ENCODE peak calls at places on chromosomes 6 and 20, in five cellular contexts. X, D, M, E and W are unnamed samples.
A peak's percentile ranks its signal among the peaks of the same experiment; 100 is the strongest.

GRCh38 chr6:65623569-65623968 is 83.5 kb downstream of the EYS start:
- DNase-seq in X (no peak), E (no peak), M (no peak), D (no peak), W (no peak)

GRCh38 chr20:23205221-23205620 is 119.1 kb upstream of the CD93 start:
- DNase-seq in E (no peak), X (no peak), M (no peak), D (no peak), W (no peak)

GRCh38 chr6:54907316-54907715 is 60.7 kb downstream of the FAM83B start:
- DNase-seq in X (no peak), D (no peak), M (no peak), E (no peak), W (no peak)

GRCh38 chr6:34745277-34746103 is 11.8 kb upstream of the SNRPC start:
- DNase-seq in E (no peak), D (peak; percentile 72), M (no peak), X (peak; percentile 77), W (no peak)

GRCh38 chr6:166627039-166627874 is at the start of gene RPS6KA2:
- DNase-seq in E (peak; percentile 93), D (peak; percentile 89), M (peak; percentile 98), X (peak; percentile 99), W (peak; percentile 97)

GRCh38 chr6:10248378-10248843 is 166.5 kb downstream of the TFAP2A start:
- DNase-seq in M (no peak), X (no peak), D (no peak), E (no peak), W (no peak)

GRCh38 chr6:163672710-163673109 is 258.2 kb downstream of the QKI start:
- DNase-seq in X (peak; percentile 46), E (no peak), M (no peak), D (no peak), W (no peak)

GRCh38 chr20:23666189-23666588 is 22.6 kb downstream of the CST4 start:
- DNase-seq in X (no peak), D (no peak), M (no peak), E (no peak), W (no peak)

GRCh38 chr6:156851447-156851846 is 74.3 kb downstream of the ARID1B start:
- DNase-seq in M (no peak), E (no peak), X (no peak), D (no peak), W (no peak)

GRCh38 chr6:7479801-7480266 is 61.6 kb upstream of the DSP start:
- DNase-seq in E (no peak), D (no peak), M (no peak), X (no peak), W (no peak)

DNA sequence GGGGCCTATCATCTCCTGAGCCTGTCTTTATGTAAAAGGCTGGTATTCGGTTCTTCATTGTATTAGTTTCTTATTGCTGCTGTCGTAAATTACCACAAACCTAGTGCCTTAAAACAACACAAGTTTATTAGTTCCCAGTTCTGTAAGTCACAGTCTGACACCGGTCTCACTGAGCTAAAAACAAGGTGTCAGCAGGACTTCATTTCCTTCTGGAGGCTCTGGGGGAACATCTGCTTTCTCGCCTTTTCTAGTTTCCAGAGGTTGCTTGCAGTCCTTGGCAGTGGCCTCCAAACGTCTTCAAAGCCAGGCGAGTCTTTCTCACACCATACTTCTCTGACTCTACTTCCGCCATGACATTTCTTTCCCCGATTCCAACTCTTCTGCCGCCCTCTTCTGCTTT is 43.0 kb upstream of the ZFAND3 start:
- DNase-seq in X (no peak), D (no peak), E (no peak), M (no peak), W (no peak)
- H2AFZ ChIP-seq in X (peak overlapping the region; percentile 25), D (no peak overlapping the region), E (no peak overlapping the region), M (peak overlapping the region; percentile 22), W (no peak overlapping the region)

GRCh38 chr6:99334526-99335127 is 14.8 kb downstream of the FAXC start:
- DNase-seq in M (no peak), D (peak; percentile 58), E (peak; percentile 21), X (peak; percentile 51), W (peak; percentile 42)
- TF ChIP-seq USF2 in M (no peak), D (no peak), E (no peak), X (no peak), W (no peak)

GRCh38 chr6:63805808-63806572 is 170.4 kb downstream of the PHF3 start:
- DNase-seq in M (no peak), X (no peak), E (no peak), D (peak; percentile 84), W (peak; percentile 4)

GRCh38 chr6:63805345-63805744 is 169.7 kb downstream of the PHF3 start:
- DNase-seq in D (no peak), M (no peak), X (no peak), E (no peak), W (no peak)

GRCh38 chr6:63808576-63808975 is 173.0 kb downstream of the PHF3 start:
- DNase-seq in M (no peak), D (no peak), X (no peak), E (no peak), W (no peak)

GRCh38 chr6:63807056-63807455 is 171.5 kb downstream of the PHF3 start:
- DNase-seq in E (no peak), X (no peak), D (no peak), M (no peak), W (no peak)

DNA sequence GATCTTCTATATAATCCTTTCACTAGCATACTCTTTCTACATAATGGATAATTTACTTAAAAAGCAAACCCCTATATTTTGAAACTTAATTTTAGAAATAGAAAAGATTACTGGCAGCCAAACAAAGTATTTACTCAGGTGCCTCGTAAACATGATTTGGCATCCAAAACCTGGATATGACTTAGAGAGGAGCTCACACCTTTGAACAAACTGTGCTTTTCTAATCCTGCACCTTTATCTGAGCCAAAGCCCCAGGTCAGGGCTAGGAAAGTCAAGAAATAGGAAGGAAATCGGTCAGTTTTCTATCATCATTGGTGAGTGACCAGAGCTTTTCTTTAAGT is 170.9 kb downstream of the PHF3 start:
- DNase-seq in M (no peak), X (no peak), E (no peak), D (no peak), W (no peak)
- TF ChIP-seq EP300 in M (no peak), X (no peak), E (no peak), D (no peak), W (no peak)

GRCh38 chr6:26025894-26026832 is 61.1 kb upstream of the HFE start:
- DNase-seq in X (peak; percentile 72), E (peak; percentile 89), D (peak; percentile 97), M (peak; percentile 93), W (peak; percentile 59)

GRCh38 chr6:26028212-26028752 is 58.9 kb upstream of the HFE start:
- DNase-seq in M (no peak), E (no peak), X (no peak), D (no peak), W (no peak)

GRCh38 chr6:26026833-26027490 is 60.3 kb upstream of the HFE start:
- DNase-seq in M (peak; percentile 85), D (peak; percentile 97), E (peak; percentile 100), X (peak; percentile 85), W (peak; percentile 65)

GRCh38 chr6:26028753-26029569 is 58.3 kb upstream of the HFE start:
- DNase-seq in M (no peak), E (no peak), D (no peak), X (no peak), W (no peak)

GRCh38 chr6:26027491-26028211 is 59.6 kb upstream of the HFE start:
- DNase-seq in M (no peak), X (no peak), D (no peak), E (no peak), W (no peak)
- H2AFZ ChIP-seq in M (no peak overlapping the region), X (peak overlapping the region; percentile 36), D (no peak overlapping the region), E (peak overlapping the region; percentile 57), W (peak overlapping the region; percentile 84)

DNA sequence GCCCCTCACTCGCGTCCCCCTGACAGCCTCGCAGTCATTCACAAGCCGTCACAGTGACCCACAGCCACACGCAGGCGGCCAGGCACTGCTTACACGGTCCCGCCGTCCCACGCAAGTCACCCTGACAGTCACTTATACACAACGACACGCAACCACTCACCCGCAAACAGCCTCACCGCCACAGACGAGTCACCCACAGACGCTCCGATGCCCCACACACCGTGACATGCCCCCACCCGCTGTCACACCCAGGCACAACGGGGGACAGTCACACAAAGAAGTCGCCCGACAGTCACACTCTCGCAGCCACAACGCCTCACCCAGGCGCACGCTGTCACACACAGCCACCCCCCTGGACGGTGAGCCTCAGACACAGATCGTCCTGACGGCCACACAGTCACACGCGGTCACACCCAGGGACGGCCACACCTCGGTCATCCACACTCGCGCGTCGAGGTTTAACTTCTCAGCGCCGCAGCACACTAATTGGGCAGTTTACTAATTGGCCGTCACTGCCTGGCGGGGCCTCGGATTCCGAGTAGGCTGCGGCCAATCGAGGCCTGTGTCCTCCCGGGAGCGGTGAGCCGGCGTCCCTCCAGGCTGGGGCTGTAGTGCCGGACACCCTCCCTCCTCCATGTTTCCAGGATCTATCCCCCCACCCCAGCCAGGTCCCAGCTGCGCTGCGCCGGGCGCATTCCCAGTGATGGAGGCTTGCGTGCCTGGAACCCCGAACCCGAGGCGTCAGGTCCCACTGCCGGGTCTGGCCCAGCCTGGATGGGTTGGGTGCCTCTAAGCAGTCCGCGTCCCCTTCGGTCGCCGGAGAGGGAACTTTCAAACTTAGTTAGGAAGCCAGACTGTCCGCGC is 789 bp downstream of the TOX2 start:
- DNase-seq in E (no peak), M (no peak), X (no peak), D (no peak), W (peak; percentile 77)
- TF ChIP-seq USF2 in E (no peak), M (no peak), X (no peak), D (no peak), W (no peak)

GRCh38 chr6:79797912-79798311 is 149.4 kb downstream of the ELOVL4 start:
- DNase-seq in M (no peak), D (no peak), E (no peak), X (no peak), W (no peak)
- TF ChIP-seq EP300 in M (no peak), D (no peak), E (no peak), X (no peak), W (no peak)

GRCh38 chr6:150070236-150070860 is 1.4 kb upstream of the ULBP3 start:
- DNase-seq in M (no peak), X (no peak), E (no peak), D (no peak), W (no peak)
- H2AFZ ChIP-seq in M (no peak overlapping the region), X (no peak overlapping the region), E (no peak overlapping the region), D (no peak overlapping the region), W (no peak overlapping the region)

GRCh38 chr20:47784599-47785320 is 521 bp downstream of the SULF2 start:
- DNase-seq in D (peak; percentile 50), E (no peak), M (no peak), X (no peak), W (peak; percentile 67)

GRCh38 chr20:47785321-47785899 is at the start of gene SULF2:
- DNase-seq in D (no peak), X (no peak), M (no peak), E (no peak), W (peak; percentile 77)

GRCh38 chr20:47782920-47783552 is 2.2 kb downstream of the SULF2 start:
- DNase-seq in E (no peak), D (peak; percentile 70), X (no peak), M (no peak), W (no peak)

GRCh38 chr20:47785900-47786762 is 850 bp upstream of the SULF2 start:
- DNase-seq in M (no peak), D (peak; percentile 82), X (peak; percentile 48), E (no peak), W (peak; percentile 86)

GRCh38 chr20:47784256-47784598 is 1.1 kb downstream of the SULF2 start:
- DNase-seq in E (no peak), D (no peak), X (no peak), M (no peak), W (no peak)
- TF ChIP-seq USF2 in E (no peak), D (no peak), X (no peak), M (no peak), W (no peak)

GRCh38 chr6:134517145-134517658 is 199.3 kb upstream of the SGK1 start:
- DNase-seq in D (peak; percentile 69), E (no peak), X (no peak), M (no peak), W (peak; percentile 22)
- TF ChIP-seq EP300 in D (no peak), E (no peak), X (no peak), M (no peak), W (no peak)